ENCODE peak calls at places on chromosomes 2 and 18, in four cellular contexts. One of them, this sample, is unnamed. For H3K4me1, the result is how much of the 10 kb centered on the place peaks cover.

GRCh38 chr2:205738341-205738968 is 56.2 kb downstream of the NRP2 start:
- DNase-seq in breast epithelium: no peak
- DNase-seq in A673: no peak
- DNase-seq in ovary: no peak
- DNase-seq in this sample: no peak

GRCh38 chr2:186032930-186033329 is 294.3 kb downstream of the FSIP2 start:
- DNase-seq in breast epithelium: no peak
- DNase-seq in A673: no peak
- DNase-seq in ovary: no peak
- DNase-seq in this sample: no peak

GRCh38 chr2:74017181-74017580 is 32.5 kb downstream of the TET3 start:
- DNase-seq in A673: no peak
- DNase-seq in ovary: no peak
- DNase-seq in breast epithelium: no peak
- DNase-seq in this sample: no peak

GRCh38 chr2:136116813-136117390 is 1.0 kb downstream of the CXCR4 start:
- DNase-seq in ovary: peak
- DNase-seq in A673: peak
- DNase-seq in breast epithelium: no peak
- DNase-seq in this sample: peak

GRCh38 chr2:9809064-9809356 is 34.3 kb upstream of the TAF1B start:
- DNase-seq in A673: no peak
- DNase-seq in breast epithelium: peak
- DNase-seq in ovary: peak
- DNase-seq in this sample: no peak

GRCh38 chr18:79251021-79251420 is 144.7 kb upstream of the NFATC1 start:
- DNase-seq in A673: no peak
- DNase-seq in breast epithelium: no peak
- DNase-seq in ovary: no peak
- DNase-seq in this sample: no peak

GRCh38 chr2:232504438-232504837 is 15.8 kb upstream of the PRSS56 start:
- DNase-seq in A673: no peak
- DNase-seq in ovary: no peak
- DNase-seq in breast epithelium: no peak
- DNase-seq in this sample: no peak

GRCh38 chr2:204909791-204910190 is 364.5 kb downstream of the PARD3B start:
- DNase-seq in breast epithelium: no peak
- DNase-seq in A673: no peak
- DNase-seq in ovary: no peak
- DNase-seq in this sample: no peak

GRCh38 chr2:101616411-101616810 is 81.1 kb upstream of the MAP4K4 start:
- DNase-seq in A673: no peak
- DNase-seq in breast epithelium: no peak
- DNase-seq in ovary: no peak
- DNase-seq in this sample: no peak

GRCh38 chr2:151928380-151928779 is 100.2 kb upstream of the ARL5A start:
- DNase-seq in ovary: no peak
- DNase-seq in A673: no peak
- DNase-seq in breast epithelium: no peak
- DNase-seq in this sample: no peak

GRCh38 chr2:226747288-226747687 is 52.3 kb downstream of the IRS1 start:
- DNase-seq in ovary: no peak
- DNase-seq in A673: no peak
- DNase-seq in breast epithelium: no peak
- DNase-seq in this sample: no peak

GRCh38 chr2:107936427-107937359 is 49.6 kb upstream of the SLC5A7 start:
- DNase-seq in A673: peak
- DNase-seq in breast epithelium: no peak
- DNase-seq in ovary: no peak
- DNase-seq in this sample: no peak

GRCh38 chr2:62266433-62267038 is 70.6 kb downstream of the B3GNT2 start:
- DNase-seq in breast epithelium: no peak
- DNase-seq in ovary: no peak
- DNase-seq in A673: no peak
- DNase-seq in this sample: no peak

GRCh38 chr2:76257802-76258201 is 547.1 kb upstream of the GCFC2 start:
- DNase-seq in ovary: no peak
- DNase-seq in A673: no peak
- DNase-seq in breast epithelium: no peak
- DNase-seq in this sample: no peak

DNA sequence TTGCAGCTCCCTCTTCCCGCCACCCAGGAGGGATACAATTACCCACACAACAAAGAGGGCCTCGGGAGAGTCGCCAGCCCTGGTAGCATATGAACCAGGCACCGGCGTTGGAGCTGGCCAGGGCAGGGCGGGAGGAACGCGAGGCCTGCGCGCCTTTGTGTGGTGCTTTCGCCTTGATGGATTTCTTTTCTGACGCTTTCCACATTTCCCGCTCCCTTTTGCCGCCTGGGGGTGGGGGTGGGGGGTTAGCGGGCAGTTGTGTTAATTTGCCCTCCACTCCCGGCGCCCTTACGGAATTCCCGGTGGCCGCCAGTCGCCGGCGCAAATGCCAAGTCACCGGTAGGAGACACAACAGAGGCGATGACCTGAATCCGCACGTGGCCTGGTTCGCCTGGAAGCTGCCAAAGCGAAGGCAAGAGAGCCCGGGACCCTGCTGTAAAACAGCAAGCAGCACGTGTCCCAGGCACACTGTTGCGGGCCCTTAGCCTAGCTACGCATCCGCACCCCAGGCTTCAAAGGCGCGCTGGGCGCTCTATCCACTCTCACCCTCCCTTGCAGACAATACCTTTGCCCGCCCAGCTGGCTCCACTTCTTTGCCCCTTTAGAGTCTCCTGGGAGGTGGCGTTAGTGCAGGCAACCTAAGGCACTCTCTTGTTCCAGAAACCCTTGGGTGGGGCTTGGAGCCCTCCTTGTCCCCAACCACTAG is 3.4 kb downstream of the GAD1 start:
- DNase-seq in A673: no peak
- DNase-seq in breast epithelium: no peak
- DNase-seq in ovary: no peak
- DNase-seq in this sample: no peak
- H3K4me1 ChIP-seq in A673: under half
- H3K4me1 ChIP-seq in breast epithelium: under half
- H3K4me1 ChIP-seq in ovary: under half
- H3K4me1 ChIP-seq in this sample: under half

GRCh38 chr2:40034198-40034597 is 255.1 kb upstream of the THUMPD2 start:
- DNase-seq in breast epithelium: no peak
- DNase-seq in ovary: no peak
- DNase-seq in A673: no peak
- DNase-seq in this sample: no peak
- H3K4me1 ChIP-seq in breast epithelium: under half
- H3K4me1 ChIP-seq in ovary: under half
- H3K4me1 ChIP-seq in A673: under half
- H3K4me1 ChIP-seq in this sample: under half

DNA sequence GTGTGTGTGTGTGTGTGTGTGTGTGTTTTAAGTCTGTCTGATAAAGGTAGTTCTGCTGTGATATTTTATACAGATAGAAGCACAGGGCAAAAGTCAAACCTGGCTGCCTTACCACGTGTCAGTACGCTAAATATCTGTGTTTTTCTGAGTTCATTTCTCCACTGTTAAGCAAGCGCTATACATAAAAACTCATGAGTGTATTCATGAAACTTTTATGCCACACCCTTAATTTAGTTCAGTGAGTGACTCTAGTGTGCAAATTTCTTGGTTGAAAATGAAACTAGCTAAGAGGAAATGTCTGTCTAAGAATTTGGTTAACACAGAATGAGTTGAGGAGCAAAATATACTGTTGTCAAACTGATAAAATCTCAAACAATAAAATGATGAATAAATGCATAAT is 11.2 kb downstream of the CASP10 start:
- DNase-seq in breast epithelium: no peak
- DNase-seq in A673: no peak
- DNase-seq in ovary: no peak
- DNase-seq in this sample: no peak
- H3K4me1 ChIP-seq in breast epithelium: under half
- H3K4me1 ChIP-seq in A673: under half
- H3K4me1 ChIP-seq in ovary: under half
- H3K4me1 ChIP-seq in this sample: under half

DNA sequence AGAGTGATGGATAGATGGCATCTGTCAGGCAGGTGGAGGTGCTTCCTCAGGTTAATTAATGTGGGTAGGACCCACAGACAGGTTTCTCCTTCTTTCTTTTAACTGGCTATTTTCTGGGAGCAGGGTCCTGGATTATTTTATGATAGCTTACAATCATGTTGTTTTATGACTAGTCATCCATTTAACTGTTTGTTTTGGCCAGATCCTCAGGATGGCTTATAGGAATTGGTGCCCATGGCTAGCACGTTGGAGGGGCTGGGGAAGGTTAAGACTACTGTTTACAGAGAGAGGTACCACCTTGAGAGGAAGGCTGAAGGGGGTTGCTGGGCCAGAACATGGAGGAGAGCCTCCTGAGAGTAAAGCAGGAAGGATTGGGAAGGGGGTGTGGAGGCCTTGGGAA is 78.0 kb upstream of the MGAT5 start:
- DNase-seq in breast epithelium: no peak
- DNase-seq in ovary: no peak
- DNase-seq in A673: no peak
- DNase-seq in this sample: no peak
- H3K4me1 ChIP-seq in breast epithelium: under half
- H3K4me1 ChIP-seq in ovary: under half
- H3K4me1 ChIP-seq in A673: under half
- H3K4me1 ChIP-seq in this sample: under half

GRCh38 chr2:96873651-96874096 is 3.8 kb upstream of the SEMA4C start:
- DNase-seq in A673: no peak
- DNase-seq in breast epithelium: no peak
- DNase-seq in ovary: peak
- DNase-seq in this sample: peak
- H3K4me1 ChIP-seq in A673: under half
- H3K4me1 ChIP-seq in breast epithelium: under half
- H3K4me1 ChIP-seq in ovary: under half
- H3K4me1 ChIP-seq in this sample: under half

GRCh38 chr2:128305555-128306080 is 13.1 kb downstream of the HS6ST1 start:
- DNase-seq in ovary: no peak
- DNase-seq in breast epithelium: no peak
- DNase-seq in A673: no peak
- DNase-seq in this sample: peak
- H3K4me1 ChIP-seq in ovary: half or more
- H3K4me1 ChIP-seq in breast epithelium: under half
- H3K4me1 ChIP-seq in A673: under half
- H3K4me1 ChIP-seq in this sample: under half

GRCh38 chr2:119771331-119771730 is 11.6 kb downstream of the PTPN4 start:
- DNase-seq in breast epithelium: no peak
- DNase-seq in A673: no peak
- DNase-seq in ovary: no peak
- DNase-seq in this sample: no peak

GRCh38 chr2:119769645-119770044 is 9.9 kb downstream of the PTPN4 start:
- DNase-seq in ovary: no peak
- DNase-seq in A673: no peak
- DNase-seq in breast epithelium: no peak
- DNase-seq in this sample: no peak

GRCh38 chr2:119766944-119767343 is 7.2 kb downstream of the PTPN4 start:
- DNase-seq in ovary: no peak
- DNase-seq in A673: no peak
- DNase-seq in breast epithelium: no peak
- DNase-seq in this sample: no peak

GRCh38 chr2:119765404-119766002 is 5.8 kb downstream of the PTPN4 start:
- DNase-seq in breast epithelium: no peak
- DNase-seq in A673: no peak
- DNase-seq in ovary: no peak
- DNase-seq in this sample: no peak

GRCh38 chr2:119768731-119769130 is 9.0 kb downstream of the PTPN4 start:
- DNase-seq in ovary: no peak
- DNase-seq in breast epithelium: no peak
- DNase-seq in A673: no peak
- DNase-seq in this sample: no peak
- H3K4me1 ChIP-seq in ovary: under half
- H3K4me1 ChIP-seq in breast epithelium: under half
- H3K4me1 ChIP-seq in A673: under half
- H3K4me1 ChIP-seq in this sample: under half

This sample was measured in kidney.